ENCODE peak calls at places on chromosomes 7 and 10, in eight cellular contexts. I is activated CD8-positive, alpha-beta memory T cell treated with anti-CD3 and anti-CD28 coated beads for 1 hour; O is lower lobe of right lung; V is substantia nigra; S is naive thymus-derived CD8-positive, alpha-beta T cell; W is mesothelial cell of epicardium; Z is Calu3; B is retina. C is an unnamed sample.

GRCh38 chr7:42155836-42156540 is 81.0 kb downstream of the GLI3 start:
- DNase-seq in I (no peak), O (no peak), V (no peak), S (no peak), W (no peak), Z (no peak), B (peak), C (no peak)

GRCh38 chr10:97726636-97727178 is 10.2 kb upstream of the ZFYVE27 start:
- DNase-seq in I (no peak), O (no peak), V (no peak), S (no peak), W (no peak), Z (peak), B (no peak), C (no peak)

GRCh38 chr10:71443676-71444075 is 47.0 kb downstream of the CDH23 start:
- DNase-seq in I (no peak), O (no peak), V (no peak), S (no peak), W (no peak), Z (no peak), B (no peak), C (no peak)

GRCh38 chr7:101572156-101572555 is 56.9 kb downstream of the MYL10 start:
- DNase-seq in I (no peak), O (no peak), V (no peak), S (no peak), W (no peak), Z (no peak), B (no peak), C (no peak)

GRCh38 chr10:27223964-27224363 is 16.6 kb downstream of the ACBD5 start:
- DNase-seq in I (no peak), O (no peak), V (no peak), S (peak), W (no peak), Z (peak), B (no peak), C (no peak)

GRCh38 chr7:136807598-136807997 is 60.9 kb upstream of the CHRM2 start:
- DNase-seq in I (no peak), O (no peak), V (no peak), S (no peak), W (no peak), Z (no peak), B (no peak), C (no peak)

GRCh38 chr7:131792311-131792710 is 235.9 kb upstream of the PODXL start:
- DNase-seq in I (no peak), O (no peak), V (no peak), S (no peak), W (no peak), Z (no peak), B (no peak), C (no peak)

GRCh38 chr7:41870017-41870416 is 167.1 kb upstream of the INHBA start:
- DNase-seq in I (no peak), O (no peak), V (no peak), S (no peak), W (no peak), Z (no peak), B (no peak), C (no peak)

GRCh38 chr10:71981024-71981867 is 17.1 kb downstream of the CHST3 start:
- DNase-seq in I (no peak), O (no peak), V (peak), S (no peak), W (no peak), Z (no peak), B (peak), C (no peak)

GRCh38 chr10:103854687-103855423 is 521 bp downstream of the SH3PXD2A start:
- DNase-seq in I (no peak), O (no peak), V (no peak), S (no peak), W (peak), Z (peak), B (peak), C (no peak)

GRCh38 chr7:5557920-5558401 is 134.3 kb upstream of the TNRC18 start:
- DNase-seq in I (no peak), O (peak), V (peak), S (no peak), W (no peak), Z (peak), B (no peak), C (no peak)

GRCh38 chr10:68269562-68269961 is 37.6 kb upstream of the ATOH7 start:
- DNase-seq in I (no peak), O (no peak), V (no peak), S (no peak), W (no peak), Z (no peak), B (no peak), C (no peak)

GRCh38 chr10:78772083-78772482 is 296.7 kb upstream of the ZMIZ1 start:
- DNase-seq in I (no peak), O (no peak), V (no peak), S (no peak), W (no peak), Z (no peak), B (no peak), C (no peak)